ENCODE peak calls at places on chromosomes 16 and 17, in ten cellular contexts. V is cardiac muscle cell, J is endothelial cell of umbilical vein, T is BE2C, Y is left ventricle myocardium inferior, A is tibial artery, M is esophagus squamous epithelium, X is stomach, D is colonic mucosa, W is OCI-LY7. K is an unnamed sample. For H3K4me1, the result is how much of the 10 kb centered on the place peaks cover.

GRCh38 chr17:30093463-30094147 is 23.0 kb upstream of the NSRP1 start:
- DNase-seq in V (peak), J (peak), T (peak), Y (no peak), A (no peak), M (no peak), X (peak), D (peak), W (peak), K (no peak)

GRCh38 chr17:19978206-19978802 is 676 bp upstream of the AKAP10 start:
- DNase-seq in V (no peak), J (no peak), T (no peak), Y (no peak), A (peak), M (no peak), X (no peak), D (peak), W (no peak), K (no peak)

GRCh38 chr17:80803451-80804428 is 187.9 kb upstream of the CHMP6 start:
- DNase-seq in V (no peak), J (no peak), T (no peak), Y (no peak), A (peak), M (no peak), X (no peak), D (no peak), W (no peak), K (no peak)

GRCh38 chr16:56841233-56841632 is 23.8 kb upstream of the SLC12A3 start:
- DNase-seq in V (no peak), J (no peak), T (peak), Y (no peak), A (no peak), M (no peak), X (no peak), D (no peak), W (no peak), K (no peak)

GRCh38 chr16:82344157-82344556 is 174.1 kb upstream of the MPHOSPH6 start:
- DNase-seq in V (peak), J (no peak), T (no peak), Y (no peak), A (no peak), M (no peak), X (peak), D (no peak), W (no peak), K (no peak)

GRCh38 chr16:56824335-56824734 is 40.7 kb upstream of the SLC12A3 start:
- DNase-seq in V (no peak), J (no peak), T (no peak), Y (peak), A (no peak), M (no peak), X (peak), D (peak), W (peak), K (no peak)

GRCh38 chr16:281660-282249 is 1.2 kb upstream of the PDIA2 start:
- DNase-seq in V (no peak), J (no peak), T (peak), Y (no peak), A (no peak), M (no peak), X (no peak), D (no peak), W (no peak), K (no peak)

GRCh38 chr16:54928016-54928356 is 2.7 kb upstream of the IRX5 start:
- DNase-seq in V (peak), J (peak), T (no peak), Y (no peak), A (no peak), M (no peak), X (no peak), D (no peak), W (peak), K (no peak)

GRCh38 chr17:77831497-77832179 is 126.9 kb upstream of the TNRC6C start:
- DNase-seq in V (no peak), J (peak), T (peak), Y (peak), A (peak), M (no peak), X (no peak), D (no peak), W (no peak), K (no peak)

GRCh38 chr17:73432624-73433190 is 120.9 kb upstream of the CDC42EP4 start:
- DNase-seq in V (no peak), J (no peak), T (no peak), Y (no peak), A (no peak), M (no peak), X (no peak), D (no peak), W (no peak), K (no peak)

GRCh38 chr16:50838165-50838564 is 96.3 kb downstream of the CYLD start:
- DNase-seq in V (no peak), J (no peak), T (no peak), Y (no peak), A (no peak), M (no peak), X (no peak), D (no peak), W (no peak), K (no peak)

GRCh38 chr17:80292557-80292956 is 31.9 kb downstream of the RNF213 start:
- DNase-seq in V (no peak), J (no peak), T (no peak), Y (no peak), A (no peak), M (no peak), X (no peak), D (no peak), W (no peak), K (no peak)

GRCh38 chr17:38904892-38905291 is 20.5 kb upstream of the LASP1NB start:
- DNase-seq in V (no peak), J (no peak), T (no peak), Y (no peak), A (no peak), M (no peak), X (no peak), D (no peak), W (no peak), K (no peak)
- H3K4me1 ChIP-seq in V (under half), J (under half), T (under half), Y (half or more), A (half or more), M (under half), X (half or more), D (under half), W (under half), K (half or more)

GRCh38 chr16:31636433-31636832 is 108.7 kb downstream of the AHSP start:
- DNase-seq in V (no peak), J (no peak), T (no peak), Y (no peak), A (no peak), M (no peak), X (no peak), D (no peak), W (no peak), K (no peak)
- H3K4me1 ChIP-seq in V (under half), J (under half), T (under half), Y (under half), A (under half), M (under half), X (under half), D (under half), W (under half), K (under half)

GRCh38 chr17:64146418-64147109 is 16.6 kb upstream of the ERN1 start:
- DNase-seq in V (peak), J (peak), T (peak), Y (peak), A (peak), M (no peak), X (peak), D (peak), W (peak), K (no peak)
- H3K4me1 ChIP-seq in V (under half), J (under half), T (under half), Y (half or more), A (under half), M (under half), X (under half), D (under half), W (under half), K (under half)

GRCh38 chr17:59643159-59643857 is 23.6 kb downstream of the CLTC start:
- DNase-seq in V (no peak), J (no peak), T (no peak), Y (no peak), A (no peak), M (no peak), X (no peak), D (no peak), W (peak), K (no peak)
- H3K4me1 ChIP-seq in V (under half), J (under half), T (under half), Y (half or more), A (half or more), M (under half), X (half or more), D (under half), W (half or more), K (under half)

GRCh38 chr16:14105976-14106375 is 34.9 kb downstream of the MRTFB start:
- DNase-seq in V (no peak), J (no peak), T (no peak), Y (no peak), A (no peak), M (no peak), X (no peak), D (no peak), W (no peak), K (no peak)

GRCh38 chr16:14106457-14106856 is 35.3 kb downstream of the MRTFB start:
- DNase-seq in V (no peak), J (no peak), T (no peak), Y (no peak), A (no peak), M (no peak), X (no peak), D (no peak), W (no peak), K (no peak)

GRCh38 chr16:14104066-14104465 is 32.9 kb downstream of the MRTFB start:
- DNase-seq in V (no peak), J (no peak), T (no peak), Y (no peak), A (no peak), M (no peak), X (no peak), D (no peak), W (no peak), K (no peak)

GRCh38 chr16:14109077-14109775 is 38.1 kb downstream of the MRTFB start:
- DNase-seq in V (no peak), J (peak), T (no peak), Y (no peak), A (no peak), M (no peak), X (no peak), D (no peak), W (no peak), K (no peak)

GRCh38 chr16:14106961-14107360 is 35.8 kb downstream of the MRTFB start:
- DNase-seq in V (no peak), J (no peak), T (no peak), Y (no peak), A (no peak), M (no peak), X (no peak), D (no peak), W (no peak), K (no peak)
- H3K4me1 ChIP-seq in V (under half), J (under half), T (under half), Y (half or more), A (half or more), M (half or more), X (half or more), D (under half), W (under half), K (under half)